ENCODE peak calls at places on chromosomes 4 and X, in five cellular contexts. K is stimulated activated CD4-positive, alpha-beta T cell treated with anti-CD3 and anti-CD28 coated beads, Interleukin-4, amount 100 ng/mL, for 48 hours; Q is right atrium auricular region; Y is lung microvascular endothelial cell; C is fibroblast of mammary gland. G is an unnamed sample.

GRCh38 chr4:74805601-74806000 is 11.3 kb upstream of the BTC start:
- DNase-seq in K (no peak), Q (no peak), Y (peak), C (peak), G (no peak)

GRCh38 chr4:104494161-104494560 is 533 bp downstream of the CXXC4 start:
- DNase-seq in K (no peak), Q (no peak), Y (no peak), C (no peak), G (no peak)

GRCh38 chrX:31269914-31270313 is 198.1 kb upstream of the FTHL17 start:
- DNase-seq in K (no peak), Q (no peak), Y (no peak), C (no peak), G (no peak)

GRCh38 chr4:6916069-6916586 is 6.5 kb downstream of the TBC1D14 start:
- DNase-seq in K (no peak), Q (no peak), Y (no peak), C (no peak), G (no peak)

GRCh38 chr4:81625422-81626417 is 154.0 kb upstream of the RASGEF1B start:
- DNase-seq in K (no peak), Q (no peak), Y (no peak), C (no peak), G (no peak)

GRCh38 chr4:159607824-159608223 is 504.9 kb downstream of the RAPGEF2 start:
- DNase-seq in K (no peak), Q (no peak), Y (no peak), C (no peak), G (no peak)

GRCh38 chr4:182201871-182202270 is 41.3 kb upstream of the TENM3 start:
- DNase-seq in K (no peak), Q (no peak), Y (no peak), C (no peak), G (no peak)

GRCh38 chr4:56914336-56914735 is 6.6 kb downstream of the REST start:
- DNase-seq in K (no peak), Q (no peak), Y (peak), C (no peak), G (no peak)

GRCh38 chrX:140507982-140508305 is 3.1 kb upstream of the SOX3 start:
- DNase-seq in K (no peak), Q (no peak), Y (no peak), C (no peak), G (no peak)

GRCh38 chr4:145388043-145388442 is 93.6 kb upstream of the SMAD1 start:
- DNase-seq in K (no peak), Q (no peak), Y (peak), C (no peak), G (no peak)

GRCh38 chr4:173909294-173909693 is 374.2 kb downstream of the FBXO8 start:
- DNase-seq in K (no peak), Q (no peak), Y (no peak), C (no peak), G (no peak)

G was measured in GM12891.